ENCODE peak calls at places on chromosomes 4 and X, in nine cellular contexts. X, A, O, N, K, S, V, Q and W are unnamed samples.

GRCh38 chr4:67820903-67821302 is 62.9 kb downstream of the TMPRSS11D start:
- DNase-seq in X (no peak), A (no peak), O (no peak), N (no peak), K (no peak), S (no peak), V (no peak), Q (no peak), W (no peak)

GRCh38 chrX:130171446-130172126 is at the start of gene RAB33A:
- DNase-seq in X (no peak), A (peak; percentile 58), O (peak; percentile 25), N (peak; percentile 18), K (peak; percentile 31), S (no peak), V (no peak), Q (no peak), W (no peak)

GRCh38 chrX:139559383-139560042 is 29.0 kb downstream of the F9 start:
- DNase-seq in X (peak; percentile 24), A (no peak), O (peak; percentile 69), N (no peak), K (no peak), S (peak; percentile 68), V (peak; percentile 20), Q (peak; percentile 75), W (no peak)

GRCh38 chrX:10064736-10065135 is 92.0 kb upstream of the CLCN4 start:
- DNase-seq in X (no peak), A (no peak), O (no peak), N (no peak), K (no peak), S (no peak), V (no peak), Q (no peak), W (peak; percentile 55)

GRCh38 chrX:154020500-154021115 is 906 bp upstream of the IRAK1 start:
- DNase-seq in X (no peak), A (peak; percentile 43), O (peak; percentile 38), N (no peak), K (no peak), S (no peak), V (no peak), Q (no peak), W (no peak)

GRCh38 chr4:54085284-54085683 is 14.7 kb upstream of the GSX2 start:
- DNase-seq in X (peak; percentile 84), A (no peak), O (peak; percentile 88), N (no peak), K (peak; percentile 60), S (no peak), V (no peak), Q (no peak), W (no peak)

GRCh38 chr4:112214397-112215264 is 17.0 kb upstream of the AP1AR start:
- DNase-seq in X (peak; percentile 29), A (no peak), O (peak; percentile 31), N (no peak), K (no peak), S (peak; percentile 19), V (no peak), Q (no peak), W (no peak)

GRCh38 chr4:40564815-40565505 is 64.7 kb downstream of the RBM47 start:
- DNase-seq in X (no peak), A (no peak), O (no peak), N (no peak), K (no peak), S (peak; percentile 13), V (no peak), Q (peak; percentile 86), W (no peak)

GRCh38 chr4:73730292-73730691 is 10.1 kb upstream of the CXCL8 start:
- DNase-seq in X (no peak), A (no peak), O (peak; percentile 48), N (no peak), K (no peak), S (no peak), V (no peak), Q (no peak), W (no peak)

GRCh38 chr4:89156515-89156914 is 45.2 kb downstream of the TIGD2 start:
- DNase-seq in X (no peak), A (no peak), O (no peak), N (no peak), K (no peak), S (no peak), V (no peak), Q (no peak), W (no peak)

GRCh38 chrX:14017399-14017798 is 12.3 kb downstream of the GEMIN8 start:
- DNase-seq in X (no peak), A (no peak), O (no peak), N (no peak), K (no peak), S (no peak), V (no peak), Q (no peak), W (no peak)

GRCh38 chr4:145763399-145763798 is 83.5 kb downstream of the C4orf51 start:
- DNase-seq in X (no peak), A (no peak), O (no peak), N (no peak), K (no peak), S (no peak), V (no peak), Q (no peak), W (no peak)

GRCh38 chr4:112234952-112235609 is 3.5 kb downstream of the AP1AR start:
- DNase-seq in X (peak; percentile 63), A (no peak), O (peak; percentile 85), N (no peak), K (peak; percentile 65), S (peak; percentile 69), V (peak; percentile 70), Q (peak; percentile 80), W (no peak)

GRCh38 chr4:41670982-41671381 is 77.5 kb downstream of the PHOX2B start:
- DNase-seq in X (no peak), A (no peak), O (no peak), N (no peak), K (no peak), S (no peak), V (no peak), Q (no peak), W (no peak)